ENCODE peak calls at places on chromosomes 13 and 19, in nine cellular contexts. K is tibial artery; R is left ventricle myocardium inferior; O is cardiac muscle cell; F is kidney epithelial cell; Y is neural progenitor cell; E is H1; M is CD8-positive, alpha-beta T cell; L is Peyer's patch. S is an unnamed sample.

GRCh38 chr19:52494518-52494917 is 33.0 kb upstream of the ZNF808 start:
- DNase-seq in Y (no peak), L (no peak), R (no peak), O (no peak), E (no peak), K (no peak), F (no peak), M (no peak), S (no peak)

GRCh38 chr19:17557461-17557860 is 2.0 kb downstream of the COLGALT1 start:
- DNase-seq in K (peak), M (no peak), F (no peak), E (no peak), R (no peak), Y (no peak), O (no peak), L (no peak), S (no peak)

GRCh38 chr13:77300176-77301141 is 26.4 kb downstream of the MYCBP2 start:
- DNase-seq in L (no peak), R (no peak), O (peak), F (no peak), E (no peak), Y (no peak), K (no peak), M (no peak), S (no peak)

GRCh38 chr19:12880551-12881171 is 588 bp downstream of the DNASE2 start:
- DNase-seq in F (no peak), L (no peak), E (no peak), R (no peak), M (no peak), K (peak), Y (peak), O (peak), S (peak)

GRCh38 chr13:96397807-96398206 is 307.9 kb downstream of the HS6ST3 start:
- DNase-seq in M (no peak), O (no peak), K (no peak), L (no peak), F (no peak), R (no peak), E (no peak), Y (no peak), S (no peak)

GRCh38 chr19:23393121-23393520 is 2.1 kb downstream of the ZNF91 start:
- DNase-seq in R (no peak), K (no peak), M (no peak), O (no peak), F (no peak), Y (no peak), E (no peak), L (no peak), S (no peak)

GRCh38 chr19:13613447-13613846 is 107.2 kb upstream of the CACNA1A start:
- DNase-seq in K (no peak), F (no peak), E (no peak), M (no peak), R (no peak), O (no peak), Y (no peak), L (peak), S (no peak)

GRCh38 chr13:67343777-67344176 is 113.6 kb upstream of the PCDH9 start:
- DNase-seq in F (no peak), R (no peak), O (no peak), M (no peak), L (no peak), K (no peak), Y (no peak), E (no peak), S (no peak)

GRCh38 chr19:51047031-51047335 is 12.2 kb upstream of the KLK12 start:
- DNase-seq in R (no peak), K (no peak), E (no peak), M (no peak), L (no peak), F (no peak), O (no peak), Y (no peak), S (no peak)

GRCh38 chr19:53598361-53598760 is 33.4 kb upstream of the DPRX start:
- DNase-seq in K (no peak), O (no peak), Y (no peak), R (no peak), L (no peak), F (no peak), E (no peak), M (no peak), S (no peak)

GRCh38 chr19:40771101-40771539 is 4.2 kb upstream of the MIA start:
- DNase-seq in R (no peak), K (no peak), M (no peak), E (no peak), L (no peak), Y (no peak), F (no peak), O (no peak), S (no peak)

GRCh38 chr19:53868091-53868891 is 608 bp downstream of the MYADM start:
- DNase-seq in Y (peak), K (peak), E (no peak), O (peak), L (peak), F (no peak), R (peak), M (peak), S (peak)

GRCh38 chr19:13794388-13794751 is 873 bp upstream of the ZSWIM4 start:
- DNase-seq in M (no peak), E (no peak), F (no peak), O (peak), K (peak), L (peak), Y (no peak), R (peak), S (no peak)

GRCh38 chr19:2391118-2391725 is 31.2 kb downstream of the TMPRSS9 start:
- DNase-seq in O (peak), L (no peak), Y (peak), F (no peak), K (no peak), E (no peak), M (no peak), R (no peak), S (peak)

GRCh38 chr13:101681834-101682233 is 229.4 kb downstream of the ITGBL1 start:
- DNase-seq in E (no peak), K (no peak), F (no peak), L (no peak), R (no peak), Y (no peak), M (no peak), O (no peak), S (no peak)

GRCh38 chr19:48386981-48387380 is 4.4 kb downstream of the KDELR1 start:
- DNase-seq in Y (no peak), R (no peak), L (no peak), M (no peak), O (no peak), F (no peak), E (no peak), K (no peak), S (no peak)
- TF ChIP-seq CTCF in Y (no peak), R (no peak), L (no peak), M (no peak), O (no peak), F (no peak), E (no peak), K (no peak), S (no peak)

DNA sequence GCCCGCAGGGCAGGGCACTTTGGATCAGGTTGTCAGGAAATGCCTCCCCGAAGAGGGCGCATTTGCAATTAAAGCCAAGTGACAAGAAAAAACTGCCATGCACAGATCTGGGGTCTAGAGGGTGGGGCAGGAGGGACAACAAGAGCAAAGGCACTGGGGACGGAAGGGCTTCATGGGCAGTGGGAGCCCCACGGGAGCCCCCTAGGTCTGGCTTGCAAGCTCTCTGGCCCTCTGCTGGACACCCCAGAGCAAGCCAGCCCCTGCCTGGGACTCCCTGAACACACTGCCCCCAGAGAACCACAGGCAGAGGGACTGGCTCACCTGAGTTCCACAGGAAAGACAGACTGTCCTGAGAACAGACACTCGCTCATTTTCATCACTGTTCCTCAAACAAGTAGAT is 30.2 kb upstream of the C19orf12 start:
- DNase-seq in Y (peak), F (no peak), E (no peak), K (no peak), M (no peak), R (no peak), O (no peak), L (no peak), S (peak)
- TF ChIP-seq CTCF in Y (peak), F (no peak), E (peak), K (no peak), M (no peak), R (peak), O (no peak), L (no peak), S (peak)

DNA sequence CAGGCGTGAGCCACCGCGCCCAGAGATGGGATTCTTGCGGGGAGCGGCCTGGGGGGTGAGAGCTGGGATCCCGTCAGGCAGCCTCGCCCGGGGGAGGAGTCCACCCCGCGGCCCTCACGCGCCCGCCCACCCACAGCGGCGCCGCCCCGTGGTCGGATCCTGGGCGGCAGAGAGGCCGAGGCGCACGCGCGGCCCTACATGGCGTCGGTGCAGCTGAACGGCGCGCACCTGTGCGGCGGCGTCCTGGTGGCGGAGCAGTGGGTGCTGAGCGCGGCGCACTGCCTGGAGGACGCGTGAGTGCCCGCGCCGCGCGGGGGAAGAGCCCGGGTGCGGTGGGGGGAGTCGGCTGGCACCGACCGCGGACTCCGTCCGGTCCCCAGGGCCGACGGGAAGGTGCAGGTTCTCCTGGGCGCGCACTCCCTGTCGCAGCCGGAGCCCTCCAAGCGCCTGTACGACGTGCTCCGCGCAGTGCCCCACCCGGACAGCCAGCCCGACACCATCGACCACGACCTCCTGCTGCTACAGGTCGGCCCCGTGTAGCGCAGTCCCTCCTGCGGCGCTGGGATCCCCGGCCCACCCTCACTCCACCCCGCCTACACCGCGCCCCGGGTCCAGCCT is 1.1 kb downstream of the CFD start:
- DNase-seq in E (no peak), M (peak), F (no peak), L (peak), O (peak), K (peak), R (peak), Y (peak), S (peak)
- TF ChIP-seq CTCF in E (no peak), M (no peak), F (no peak), L (no peak), O (peak), K (no peak), R (peak), Y (peak), S (no peak)

GRCh38 chr13:23578411-23579071 is 8.3 kb downstream of the TNFRSF19 start:
- DNase-seq in E (peak), F (no peak), Y (peak), M (peak), L (peak), O (peak), K (peak), R (peak), S (peak)
- TF ChIP-seq CTCF in E (peak), F (peak), Y (peak), M (peak), L (no peak), O (peak), K (peak), R (peak), S (peak)

GRCh38 chr19:489418-490196 is 6.7 kb upstream of the MADCAM1 start:
- DNase-seq in R (no peak), Y (peak), E (no peak), L (no peak), K (no peak), O (peak), F (no peak), M (no peak), S (peak)
- TF ChIP-seq CTCF in R (no peak), Y (no peak), E (no peak), L (no peak), K (no peak), O (no peak), F (no peak), M (no peak), S (no peak)

GRCh38 chr19:1364070-1364719 is 19.5 kb upstream of the NDUFS7 start:
- DNase-seq in F (no peak), K (no peak), L (no peak), R (no peak), Y (no peak), M (peak), E (no peak), O (peak), S (no peak)
- TF ChIP-seq CTCF in F (no peak), K (no peak), L (no peak), R (no peak), Y (peak), M (peak), E (peak), O (no peak), S (peak)

GRCh38 chr19:5002143-5002542 is 33.2 kb downstream of the KDM4B start:
- DNase-seq in R (no peak), O (peak), K (no peak), L (no peak), Y (no peak), F (no peak), M (no peak), E (no peak), S (no peak)

GRCh38 chr19:5000120-5000611 is 31.3 kb downstream of the KDM4B start:
- DNase-seq in E (no peak), O (no peak), F (no peak), M (no peak), K (no peak), Y (no peak), R (no peak), L (no peak), S (no peak)

GRCh38 chr19:5005096-5005495 is 36.2 kb downstream of the KDM4B start:
- DNase-seq in Y (no peak), F (no peak), M (no peak), E (no peak), R (no peak), L (no peak), K (no peak), O (no peak), S (no peak)

GRCh38 chr19:5003781-5004180 is 34.9 kb downstream of the KDM4B start:
- DNase-seq in E (no peak), M (no peak), K (no peak), F (no peak), O (no peak), R (no peak), L (no peak), Y (no peak), S (no peak)

GRCh38 chr19:5001547-5002131 is 32.7 kb downstream of the KDM4B start:
- DNase-seq in Y (peak), K (no peak), R (no peak), E (no peak), F (no peak), L (no peak), O (peak), M (peak), S (peak)
- TF ChIP-seq CTCF in Y (peak), K (no peak), R (peak), E (peak), F (peak), L (peak), O (peak), M (peak), S (peak)

GRCh38 chr13:80189889-80190597 is 150.9 kb downstream of the SPRY2 start:
- DNase-seq in F (no peak), Y (no peak), L (no peak), K (no peak), M (no peak), O (no peak), R (no peak), E (no peak), S (no peak)
- TF ChIP-seq CTCF in F (no peak), Y (no peak), L (no peak), K (no peak), M (no peak), O (no peak), R (no peak), E (no peak), S (no peak)

GRCh38 chr13:20161275-20161950 is 561 bp upstream of the GJA3 start:
- DNase-seq in Y (peak), O (peak), F (no peak), E (no peak), R (no peak), K (no peak), M (peak), L (no peak), S (no peak)
- TF ChIP-seq CTCF in Y (no peak), O (no peak), F (no peak), E (no peak), R (no peak), K (no peak), M (no peak), L (no peak), S (no peak)